ENCODE peak calls at places on chromosomes 1 and 21, in four cellular contexts. M is foreskin fibroblast, Z is adrenal gland, L is K562. D is an unnamed sample.

GRCh38 chr1:213619026-213619425 is 368.7 kb upstream of the PROX1 start:
- DNase-seq in Z (no peak), L (no peak), M (no peak), D (no peak)

GRCh38 chr1:2125375-2126211 is 69.0 kb downstream of the FAAP20 start:
- DNase-seq in Z (peak), L (no peak), M (no peak), D (no peak)

GRCh38 chr21:41068411-41069304 is 99.3 kb upstream of the BACE2 start:
- DNase-seq in Z (peak), M (peak), L (peak), D (no peak)

GRCh38 chr1:110494036-110494435 is 24.9 kb downstream of the KCNA10 start:
- DNase-seq in M (no peak), Z (no peak), L (no peak), D (no peak)

GRCh38 chr1:55375617-55376258 is 160.6 kb upstream of the USP24 start:
- DNase-seq in Z (peak), L (peak), M (peak), D (no peak)

GRCh38 chr1:4617506-4617905 is 36.9 kb upstream of the AJAP1 start:
- DNase-seq in Z (no peak), L (no peak), M (no peak), D (no peak)

GRCh38 chr1:36955016-36955415 is 79.3 kb downstream of the GRIK3 start:
- DNase-seq in M (no peak), Z (no peak), L (no peak), D (no peak)

GRCh38 chr21:42564561-42564971 is 50.9 kb downstream of the SLC37A1 start:
- DNase-seq in M (no peak), Z (no peak), L (no peak), D (no peak)

GRCh38 chr1:37692834-37693175 is 489 bp downstream of the CDCA8 start:
- DNase-seq in L (no peak), M (no peak), Z (no peak), D (no peak)

GRCh38 chr1:153768316-153769126 is 6.7 kb upstream of the SLC27A3 start:
- DNase-seq in Z (no peak), M (no peak), L (no peak), D (no peak)

GRCh38 chr1:12542138-12542465 is 75.9 kb downstream of the DHRS3 start:
- DNase-seq in L (no peak), Z (no peak), M (no peak), D (no peak)

GRCh38 chr1:205480349-205481278 is 23.9 kb upstream of the CDK18 start:
- DNase-seq in M (no peak), L (no peak), Z (no peak), D (no peak)

GRCh38 chr1:65688848-65689247 is 103.8 kb upstream of the PDE4B start:
- DNase-seq in M (peak), L (no peak), Z (no peak), D (no peak)

GRCh38 chr1:98331232-98331631 is 330.3 kb upstream of the SNX7 start:
- DNase-seq in Z (no peak), M (peak), L (no peak), D (no peak)

GRCh38 chr1:207309775-207310273 is 11.7 kb upstream of the CD55 start:
- DNase-seq in M (peak), L (no peak), Z (peak), D (peak)

GRCh38 chr1:76827066-76827465 is 40.2 kb upstream of the ST6GALNAC5 start:
- DNase-seq in M (no peak), Z (no peak), L (no peak), D (no peak)

GRCh38 chr1:183577897-183578470 is 12.3 kb downstream of the NCF2 start:
- DNase-seq in Z (no peak), M (no peak), L (no peak), D (no peak)

GRCh38 chr21:14741237-14741636 is 195.1 kb upstream of the SAMSN1 start:
- DNase-seq in M (no peak), Z (no peak), L (no peak), D (no peak)

GRCh38 chr1:86155807-86156561 is 588 bp downstream of the COL24A1 start:
- DNase-seq in Z (no peak), M (peak), L (no peak), D (no peak)

GRCh38 chr1:203327684-203328457 is 22.6 kb downstream of the BTG2 start:
- DNase-seq in L (peak), Z (no peak), M (peak), D (no peak)

GRCh38 chr1:19877821-19878636 is 4.2 kb upstream of the OTUD3 start:
- DNase-seq in Z (no peak), L (no peak), M (peak), D (no peak)

GRCh38 chr21:33078907-33079582 is 9.1 kb downstream of the OLIG1 start:
- DNase-seq in Z (no peak), L (peak), M (peak), D (peak)

GRCh38 chr1:31985430-31985829 is 28.2 kb upstream of the KHDRBS1 start:
- DNase-seq in Z (no peak), M (peak), L (no peak), D (no peak)

GRCh38 chr1:38178236-38178635 is 131.6 kb upstream of the POU3F1 start:
- DNase-seq in L (no peak), Z (no peak), M (no peak), D (no peak)

GRCh38 chr1:41813755-41814694 is 104.7 kb downstream of the HIVEP3 start:
- DNase-seq in Z (no peak), M (peak), L (no peak), D (no peak)

GRCh38 chr21:46219591-46220239 is 8.9 kb downstream of the LSS start:
- DNase-seq in L (no peak), M (no peak), Z (no peak), D (no peak)

GRCh38 chr1:203536575-203536974 is 42.6 kb downstream of the OPTC start:
- DNase-seq in L (no peak), Z (no peak), M (peak), D (no peak)

DNA sequence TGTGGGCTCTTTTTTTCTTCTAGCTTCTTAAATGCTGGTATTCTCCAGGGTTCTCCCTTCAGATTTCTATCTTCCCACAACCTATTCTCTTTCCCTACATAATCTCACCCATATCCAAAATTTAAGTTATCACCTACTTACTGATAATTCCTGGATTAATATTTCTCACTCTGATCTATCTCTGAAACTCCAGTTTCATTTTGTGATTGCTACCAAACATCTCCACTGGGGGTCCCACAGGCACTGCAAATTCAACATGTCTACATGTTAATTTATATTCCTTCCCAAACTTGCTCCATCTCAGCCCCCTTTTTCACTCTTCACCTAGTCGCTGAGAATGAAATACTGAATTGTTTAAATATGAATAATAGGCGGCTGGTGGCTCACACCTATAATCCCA is 9.9 kb upstream of the C1orf141 start:
- DNase-seq in L (peak), M (no peak), Z (no peak), D (no peak)
- TF ChIP-seq CTCF in L (peak), M (peak), Z (peak), D (peak)

GRCh38 chr1:16013908-16014258 is 4.0 kb downstream of the HSPB7 start:
- DNase-seq in L (no peak), M (no peak), Z (no peak), D (no peak)
- H3K4me3 ChIP-seq in L (peak), M (no peak), Z (no peak), D (no peak)

DNA sequence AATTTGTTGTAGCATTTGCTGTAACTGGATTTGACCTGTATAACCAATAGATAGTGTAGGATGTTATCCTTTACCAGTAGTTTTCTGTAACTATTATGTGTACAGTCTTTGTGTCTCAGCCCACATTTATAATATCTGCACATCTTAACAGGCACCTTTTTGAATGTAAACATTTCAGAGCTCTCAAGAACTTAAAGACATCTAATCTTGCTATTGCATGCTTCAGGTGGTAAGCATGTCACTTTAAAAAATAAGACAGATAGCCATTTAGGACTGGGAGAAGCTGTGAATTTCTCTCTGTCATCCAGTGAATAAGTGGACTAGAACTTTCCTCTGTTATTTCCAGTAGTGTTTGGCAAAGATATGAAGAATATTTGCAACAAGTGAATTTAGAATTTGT is 22.6 kb upstream of the GPR52 start:
- DNase-seq in M (no peak), L (no peak), Z (no peak), D (no peak)
- TF ChIP-seq CTCF in M (no peak), L (no peak), Z (no peak), D (no peak)

DNA sequence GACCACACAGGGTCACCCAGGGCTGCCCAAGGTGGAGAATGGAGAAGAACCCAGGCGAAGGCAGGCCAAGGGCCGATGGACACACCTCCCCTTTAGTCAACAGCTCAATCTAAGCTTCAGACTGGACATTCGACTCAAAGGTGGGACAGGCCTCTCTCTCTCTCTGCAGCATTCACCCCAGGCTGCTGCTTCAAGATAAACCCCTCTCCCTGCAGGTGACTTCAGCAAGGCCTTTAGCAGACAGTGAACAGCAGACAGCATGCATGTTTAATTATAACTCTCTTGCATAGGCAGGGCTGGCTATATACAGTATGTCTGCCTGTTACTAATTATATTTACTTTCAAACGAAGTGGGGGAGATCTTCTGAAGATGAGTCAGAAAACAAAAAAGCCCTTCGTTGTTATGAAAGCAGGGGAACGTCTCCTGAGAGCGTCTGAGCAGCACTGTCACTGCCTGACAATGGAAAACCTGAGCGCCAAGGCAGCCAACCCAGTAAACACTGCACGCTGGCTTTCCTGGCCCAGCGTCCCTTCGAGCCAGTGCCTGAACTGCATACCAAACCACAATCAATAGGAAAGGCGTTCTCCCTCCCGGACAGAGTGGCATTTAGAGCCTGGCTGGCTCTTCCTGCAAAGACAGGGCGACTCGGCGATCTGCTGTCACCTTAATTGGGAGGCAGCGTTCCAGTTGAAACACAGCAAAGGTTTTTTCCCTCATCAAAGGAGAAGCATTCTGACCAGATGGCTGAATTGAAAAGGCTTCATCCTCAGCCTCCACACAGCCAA is 54.1 kb downstream of the TOMM20 start:
- DNase-seq in L (no peak), M (peak), Z (no peak), D (peak)
- H3K4me3 ChIP-seq in L (no peak), M (peak), Z (no peak), D (peak)

DNA sequence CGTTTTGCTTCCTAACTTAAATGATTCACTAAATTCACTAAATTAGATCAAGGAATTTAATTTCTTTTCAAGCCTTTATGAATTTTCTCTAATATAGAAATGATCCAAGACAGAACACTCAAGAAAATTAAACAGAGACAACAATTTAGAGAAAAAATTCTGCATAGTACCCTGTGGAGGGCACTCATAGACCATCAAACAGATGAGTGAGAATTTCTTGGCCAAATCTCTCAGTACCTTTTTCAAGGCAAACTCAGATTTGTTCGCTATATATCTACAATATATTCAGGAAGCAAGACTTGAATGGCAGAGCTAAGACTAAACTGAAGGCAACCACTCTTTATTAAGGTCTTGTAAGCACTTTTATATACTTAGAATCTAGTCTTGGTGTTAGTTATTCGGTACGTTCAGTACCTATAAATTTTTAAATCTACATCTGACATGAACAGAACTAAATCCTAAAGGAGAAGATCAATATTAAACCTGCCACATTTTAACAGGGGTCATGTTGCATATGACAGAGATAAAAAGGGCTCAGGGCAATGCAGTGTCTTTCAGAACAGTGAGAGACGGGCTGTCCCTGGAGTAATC is 118.7 kb upstream of the TMPRSS15 start:
- DNase-seq in L (no peak), M (no peak), Z (no peak), D (no peak)
- TF ChIP-seq CTCF in L (no peak), M (no peak), Z (peak), D (peak)

GRCh38 chr1:162502077-162502476 is 4.5 kb downstream of the UHMK1 start:
- DNase-seq in L (no peak), Z (no peak), M (no peak), D (no peak)

GRCh38 chr1:162500805-162501204 is 3.2 kb downstream of the UHMK1 start:
- DNase-seq in Z (no peak), L (no peak), M (no peak), D (no peak)

GRCh38 chr1:162497723-162498441 is at the start of gene UHMK1:
- DNase-seq in L (peak), Z (peak), M (peak), D (peak)

GRCh38 chr1:162497104-162497722 is 405 bp upstream of the UHMK1 start:
- DNase-seq in M (no peak), L (no peak), Z (no peak), D (no peak)

DNA sequence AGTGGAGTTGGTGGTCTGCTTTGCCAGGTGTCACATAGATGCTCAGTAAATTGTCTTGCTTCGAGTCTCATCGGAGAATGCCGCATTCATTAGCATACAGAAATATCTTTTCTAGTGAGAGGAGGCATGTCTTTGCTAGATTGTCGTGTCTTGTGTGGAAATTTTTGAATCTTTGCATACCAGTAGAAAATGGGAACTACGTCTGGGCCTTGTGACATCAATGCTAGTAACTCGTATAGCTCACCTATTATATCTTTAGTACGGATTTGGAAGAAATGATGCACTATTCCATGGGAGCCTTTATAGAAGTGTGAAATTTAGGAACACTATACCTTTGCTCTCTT is 796 bp downstream of the UHMK1 start:
- DNase-seq in M (peak), Z (no peak), L (no peak), D (no peak)
- H3K4me3 ChIP-seq in M (peak), Z (no peak), L (peak), D (peak)

DNA sequence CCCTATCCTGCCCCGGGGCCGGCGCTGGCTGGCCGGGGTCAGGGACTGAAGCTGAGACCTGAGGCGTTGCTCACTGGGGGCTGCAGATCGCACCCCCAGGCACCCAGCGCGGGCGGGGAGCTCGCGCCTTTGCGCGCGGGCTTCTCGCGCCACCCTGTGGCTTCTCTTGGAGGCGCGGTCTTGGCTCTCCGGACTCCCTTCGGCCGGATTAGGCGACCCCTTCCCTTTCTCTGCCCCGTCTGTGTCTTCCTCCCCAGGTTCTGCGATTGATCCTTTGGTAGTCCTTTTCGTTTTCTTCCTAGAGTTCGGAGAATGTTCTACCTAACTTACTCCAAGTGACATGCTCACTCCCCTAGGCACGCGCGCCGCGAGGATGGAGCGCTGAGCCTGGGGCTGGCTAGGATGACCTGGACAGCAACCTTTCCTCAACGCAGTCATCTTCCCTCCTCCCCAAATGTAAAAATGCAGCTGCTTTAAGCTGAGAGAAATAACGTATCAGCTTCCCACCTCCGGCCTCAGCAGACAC is 489 bp upstream of the NTRK1 start:
- DNase-seq in M (peak), L (peak), Z (peak), D (no peak)
- TF ChIP-seq CTCF in M (peak), L (peak), Z (peak), D (peak)

GRCh38 chr1:56430141-56430839 is 149.1 kb downstream of the PLPP3 start:
- DNase-seq in M (no peak), Z (no peak), L (no peak), D (no peak)
- H3K4me3 ChIP-seq in M (no peak), Z (no peak), L (no peak), D (no peak)

GRCh38 chr21:37527716-37528115 is 161.1 kb downstream of the DYRK1A start:
- DNase-seq in Z (no peak), M (no peak), L (no peak), D (no peak)
- TF ChIP-seq CTCF in Z (no peak), M (no peak), L (no peak), D (no peak)

GRCh38 chr1:246698466-246699094 is 25.6 kb upstream of the SCCPDH start:
- DNase-seq in Z (no peak), L (no peak), M (no peak), D (no peak)
- H3K4me3 ChIP-seq in Z (no peak), L (no peak), M (peak), D (peak)

D was measured in AG04449.